ENCODE peak calls at places on chromosomes 1 and 21, in nine cellular contexts. One of them, this sample, is unnamed.

GRCh38 chr1:46770541-46770940 is 28.3 kb upstream of the CYP4B1 start:
- DNase-seq in fibroblast of the conjunctiva: no peak
- DNase-seq in NCI-H510A treated with DMSO at 0.1 percent for 48 hours: no peak
- DNase-seq in activated T-helper 1 cell treated with anti-CD3 and anti-CD28 coated beads, Interleukin-12 subunit alpha, Interleukin-12 subunit beta, Interleukin-2, Interleukin-4 antibody, amounts not matched to agents 30 ng/mL and 10 ng/mL and 1 ng/mL, durations not matched to agents 14 hours and 24 hours and 36 hours: no peak
- DNase-seq in SHP77: no peak
- DNase-seq in IMR-90: no peak
- DNase-seq in ovary: no peak
- DNase-seq in lung microvascular endothelial cell: no peak
- DNase-seq in mesenchymal stem cell: no peak
- DNase-seq in this sample: no peak

GRCh38 chr1:109248797-109249629 is at the start of gene CELSR2:
- DNase-seq in NCI-H510A treated with DMSO at 0.1 percent for 48 hours: peak
- DNase-seq in ovary: peak
- DNase-seq in activated T-helper 1 cell treated with anti-CD3 and anti-CD28 coated beads, Interleukin-12 subunit alpha, Interleukin-12 subunit beta, Interleukin-2, Interleukin-4 antibody, amounts not matched to agents 30 ng/mL and 10 ng/mL and 1 ng/mL, durations not matched to agents 14 hours and 24 hours and 36 hours: peak
- DNase-seq in IMR-90: peak
- DNase-seq in lung microvascular endothelial cell: peak
- DNase-seq in mesenchymal stem cell: peak
- DNase-seq in SHP77: peak
- DNase-seq in fibroblast of the conjunctiva: no peak
- DNase-seq in this sample: peak

GRCh38 chr1:82899017-82899416 is 1098.3 kb downstream of the ADGRL2 start:
- DNase-seq in ovary: no peak
- DNase-seq in NCI-H510A treated with DMSO at 0.1 percent for 48 hours: no peak
- DNase-seq in IMR-90: no peak
- DNase-seq in mesenchymal stem cell: no peak
- DNase-seq in SHP77: no peak
- DNase-seq in fibroblast of the conjunctiva: no peak
- DNase-seq in lung microvascular endothelial cell: no peak
- DNase-seq in activated T-helper 1 cell treated with anti-CD3 and anti-CD28 coated beads, Interleukin-12 subunit alpha, Interleukin-12 subunit beta, Interleukin-2, Interleukin-4 antibody, amounts not matched to agents 30 ng/mL and 10 ng/mL and 1 ng/mL, durations not matched to agents 14 hours and 24 hours and 36 hours: no peak
- DNase-seq in this sample: no peak

GRCh38 chr21:31366825-31367224 is 22.8 kb upstream of the TIAM1 start:
- DNase-seq in SHP77: no peak
- DNase-seq in fibroblast of the conjunctiva: peak
- DNase-seq in ovary: no peak
- DNase-seq in lung microvascular endothelial cell: peak
- DNase-seq in mesenchymal stem cell: peak
- DNase-seq in IMR-90: peak
- DNase-seq in activated T-helper 1 cell treated with anti-CD3 and anti-CD28 coated beads, Interleukin-12 subunit alpha, Interleukin-12 subunit beta, Interleukin-2, Interleukin-4 antibody, amounts not matched to agents 30 ng/mL and 10 ng/mL and 1 ng/mL, durations not matched to agents 14 hours and 24 hours and 36 hours: no peak
- DNase-seq in NCI-H510A treated with DMSO at 0.1 percent for 48 hours: no peak
- DNase-seq in this sample: peak

GRCh38 chr1:37478890-37479254 is 4.5 kb downstream of the ZC3H12A start:
- DNase-seq in fibroblast of the conjunctiva: no peak
- DNase-seq in IMR-90: peak
- DNase-seq in lung microvascular endothelial cell: no peak
- DNase-seq in activated T-helper 1 cell treated with anti-CD3 and anti-CD28 coated beads, Interleukin-12 subunit alpha, Interleukin-12 subunit beta, Interleukin-2, Interleukin-4 antibody, amounts not matched to agents 30 ng/mL and 10 ng/mL and 1 ng/mL, durations not matched to agents 14 hours and 24 hours and 36 hours: peak
- DNase-seq in NCI-H510A treated with DMSO at 0.1 percent for 48 hours: no peak
- DNase-seq in ovary: no peak
- DNase-seq in mesenchymal stem cell: peak
- DNase-seq in SHP77: no peak
- DNase-seq in this sample: no peak

GRCh38 chr1:19197849-19198248 is 12.2 kb downstream of the UBR4 start:
- DNase-seq in mesenchymal stem cell: no peak
- DNase-seq in ovary: no peak
- DNase-seq in IMR-90: no peak
- DNase-seq in NCI-H510A treated with DMSO at 0.1 percent for 48 hours: no peak
- DNase-seq in SHP77: no peak
- DNase-seq in lung microvascular endothelial cell: no peak
- DNase-seq in activated T-helper 1 cell treated with anti-CD3 and anti-CD28 coated beads, Interleukin-12 subunit alpha, Interleukin-12 subunit beta, Interleukin-2, Interleukin-4 antibody, amounts not matched to agents 30 ng/mL and 10 ng/mL and 1 ng/mL, durations not matched to agents 14 hours and 24 hours and 36 hours: no peak
- DNase-seq in fibroblast of the conjunctiva: no peak
- DNase-seq in this sample: no peak

GRCh38 chr1:207838156-207839082 is 72.5 kb downstream of the CD34 start:
- DNase-seq in NCI-H510A treated with DMSO at 0.1 percent for 48 hours: no peak
- DNase-seq in lung microvascular endothelial cell: no peak
- DNase-seq in mesenchymal stem cell: no peak
- DNase-seq in SHP77: no peak
- DNase-seq in fibroblast of the conjunctiva: no peak
- DNase-seq in ovary: peak
- DNase-seq in activated T-helper 1 cell treated with anti-CD3 and anti-CD28 coated beads, Interleukin-12 subunit alpha, Interleukin-12 subunit beta, Interleukin-2, Interleukin-4 antibody, amounts not matched to agents 30 ng/mL and 10 ng/mL and 1 ng/mL, durations not matched to agents 14 hours and 24 hours and 36 hours: no peak
- DNase-seq in IMR-90: no peak
- DNase-seq in this sample: no peak

GRCh38 chr1:84693774-84694173 is 3.5 kb upstream of the SSX2IP start:
- DNase-seq in SHP77: no peak
- DNase-seq in NCI-H510A treated with DMSO at 0.1 percent for 48 hours: no peak
- DNase-seq in lung microvascular endothelial cell: no peak
- DNase-seq in activated T-helper 1 cell treated with anti-CD3 and anti-CD28 coated beads, Interleukin-12 subunit alpha, Interleukin-12 subunit beta, Interleukin-2, Interleukin-4 antibody, amounts not matched to agents 30 ng/mL and 10 ng/mL and 1 ng/mL, durations not matched to agents 14 hours and 24 hours and 36 hours: no peak
- DNase-seq in ovary: no peak
- DNase-seq in fibroblast of the conjunctiva: no peak
- DNase-seq in mesenchymal stem cell: no peak
- DNase-seq in IMR-90: no peak
- DNase-seq in this sample: no peak

GRCh38 chr21:33265664-33266049 is 510 bp upstream of the IL10RB start:
- DNase-seq in SHP77: peak
- DNase-seq in ovary: no peak
- DNase-seq in activated T-helper 1 cell treated with anti-CD3 and anti-CD28 coated beads, Interleukin-12 subunit alpha, Interleukin-12 subunit beta, Interleukin-2, Interleukin-4 antibody, amounts not matched to agents 30 ng/mL and 10 ng/mL and 1 ng/mL, durations not matched to agents 14 hours and 24 hours and 36 hours: no peak
- DNase-seq in lung microvascular endothelial cell: no peak
- DNase-seq in NCI-H510A treated with DMSO at 0.1 percent for 48 hours: peak
- DNase-seq in fibroblast of the conjunctiva: no peak
- DNase-seq in IMR-90: peak
- DNase-seq in mesenchymal stem cell: peak
- DNase-seq in this sample: peak

GRCh38 chr1:188988589-188988988 is 1489.1 kb downstream of the BRINP3 start:
- DNase-seq in IMR-90: peak
- DNase-seq in lung microvascular endothelial cell: no peak
- DNase-seq in activated T-helper 1 cell treated with anti-CD3 and anti-CD28 coated beads, Interleukin-12 subunit alpha, Interleukin-12 subunit beta, Interleukin-2, Interleukin-4 antibody, amounts not matched to agents 30 ng/mL and 10 ng/mL and 1 ng/mL, durations not matched to agents 14 hours and 24 hours and 36 hours: no peak
- DNase-seq in NCI-H510A treated with DMSO at 0.1 percent for 48 hours: no peak
- DNase-seq in SHP77: no peak
- DNase-seq in fibroblast of the conjunctiva: no peak
- DNase-seq in ovary: no peak
- DNase-seq in mesenchymal stem cell: no peak
- DNase-seq in this sample: no peak

GRCh38 chr1:25573591-25573930 is 30.2 kb downstream of the LDLRAP1 start:
- DNase-seq in lung microvascular endothelial cell: no peak
- DNase-seq in NCI-H510A treated with DMSO at 0.1 percent for 48 hours: no peak
- DNase-seq in activated T-helper 1 cell treated with anti-CD3 and anti-CD28 coated beads, Interleukin-12 subunit alpha, Interleukin-12 subunit beta, Interleukin-2, Interleukin-4 antibody, amounts not matched to agents 30 ng/mL and 10 ng/mL and 1 ng/mL, durations not matched to agents 14 hours and 24 hours and 36 hours: no peak
- DNase-seq in SHP77: peak
- DNase-seq in fibroblast of the conjunctiva: no peak
- DNase-seq in ovary: no peak
- DNase-seq in mesenchymal stem cell: no peak
- DNase-seq in IMR-90: no peak
- DNase-seq in this sample: no peak

GRCh38 chr1:27811741-27812500 is 18.7 kb upstream of the PPP1R8 start:
- DNase-seq in mesenchymal stem cell: no peak
- DNase-seq in IMR-90: no peak
- DNase-seq in ovary: no peak
- DNase-seq in activated T-helper 1 cell treated with anti-CD3 and anti-CD28 coated beads, Interleukin-12 subunit alpha, Interleukin-12 subunit beta, Interleukin-2, Interleukin-4 antibody, amounts not matched to agents 30 ng/mL and 10 ng/mL and 1 ng/mL, durations not matched to agents 14 hours and 24 hours and 36 hours: no peak
- DNase-seq in NCI-H510A treated with DMSO at 0.1 percent for 48 hours: no peak
- DNase-seq in lung microvascular endothelial cell: no peak
- DNase-seq in fibroblast of the conjunctiva: no peak
- DNase-seq in SHP77: no peak
- DNase-seq in this sample: no peak

GRCh38 chr1:168907053-168907452 is 178.0 kb upstream of the DPT start:
- DNase-seq in IMR-90: no peak
- DNase-seq in fibroblast of the conjunctiva: no peak
- DNase-seq in mesenchymal stem cell: no peak
- DNase-seq in SHP77: no peak
- DNase-seq in lung microvascular endothelial cell: no peak
- DNase-seq in ovary: no peak
- DNase-seq in NCI-H510A treated with DMSO at 0.1 percent for 48 hours: no peak
- DNase-seq in activated T-helper 1 cell treated with anti-CD3 and anti-CD28 coated beads, Interleukin-12 subunit alpha, Interleukin-12 subunit beta, Interleukin-2, Interleukin-4 antibody, amounts not matched to agents 30 ng/mL and 10 ng/mL and 1 ng/mL, durations not matched to agents 14 hours and 24 hours and 36 hours: no peak
- DNase-seq in this sample: no peak

This sample was measured in foreskin fibroblast.